ENCODE peak calls at places on chromosomes 16 and 17, in nine cellular contexts. One of them, this sample, is unnamed.

GRCh38 chr16:2282866-2283555 is 15.1 kb upstream of the RNPS1 start:
- DNase-seq in GM12878: no peak
- DNase-seq in ovary: no peak
- DNase-seq in small intestine: no peak
- DNase-seq in neural progenitor cell: no peak
- DNase-seq in MM.1S: no peak
- DNase-seq in left ventricle myocardium inferior: no peak
- DNase-seq in fibroblast of lung: no peak
- DNase-seq in heart left ventricle: no peak
- DNase-seq in this sample: no peak

GRCh38 chr17:63699638-63700527 is at the start of gene LIMD2:
- DNase-seq in GM12878: no peak
- DNase-seq in ovary: peak; percentile 47
- DNase-seq in small intestine: no peak
- DNase-seq in neural progenitor cell: peak; percentile 90
- DNase-seq in MM.1S: no peak
- DNase-seq in left ventricle myocardium inferior: peak; percentile 66
- DNase-seq in fibroblast of lung: peak; percentile 28
- DNase-seq in heart left ventricle: peak; percentile 70
- DNase-seq in this sample: peak; percentile 87

GRCh38 chr17:76135810-76136188 is 5.2 kb downstream of the FOXJ1 start:
- DNase-seq in GM12878: no peak
- DNase-seq in ovary: no peak
- DNase-seq in small intestine: no peak
- DNase-seq in neural progenitor cell: no peak
- DNase-seq in MM.1S: no peak
- DNase-seq in left ventricle myocardium inferior: no peak
- DNase-seq in fibroblast of lung: no peak
- DNase-seq in heart left ventricle: no peak
- DNase-seq in this sample: no peak

GRCh38 chr17:72683506-72684404 is 408.7 kb downstream of the SLC39A11 start:
- DNase-seq in GM12878: no peak
- DNase-seq in ovary: no peak
- DNase-seq in small intestine: peak; percentile 21
- DNase-seq in neural progenitor cell: no peak
- DNase-seq in MM.1S: no peak
- DNase-seq in left ventricle myocardium inferior: no peak
- DNase-seq in fibroblast of lung: peak; percentile 96
- DNase-seq in heart left ventricle: no peak
- DNase-seq in this sample: no peak

GRCh38 chr17:54307326-54307725 is 484.6 kb downstream of the KIF2B start:
- DNase-seq in GM12878: no peak
- DNase-seq in ovary: no peak
- DNase-seq in small intestine: no peak
- DNase-seq in neural progenitor cell: no peak
- DNase-seq in MM.1S: no peak
- DNase-seq in left ventricle myocardium inferior: no peak
- DNase-seq in fibroblast of lung: no peak
- DNase-seq in heart left ventricle: no peak
- DNase-seq in this sample: no peak

GRCh38 chr17:8387914-8388651 is 5.1 kb upstream of the RPL26 start:
- DNase-seq in GM12878: no peak
- DNase-seq in ovary: no peak
- DNase-seq in small intestine: no peak
- DNase-seq in neural progenitor cell: no peak
- DNase-seq in MM.1S: no peak
- DNase-seq in left ventricle myocardium inferior: no peak
- DNase-seq in fibroblast of lung: no peak
- DNase-seq in heart left ventricle: no peak
- DNase-seq in this sample: no peak

GRCh38 chr17:56599566-56599965 is 6.1 kb downstream of the NOG start:
- DNase-seq in GM12878: no peak
- DNase-seq in ovary: no peak
- DNase-seq in small intestine: no peak
- DNase-seq in neural progenitor cell: no peak
- DNase-seq in MM.1S: no peak
- DNase-seq in left ventricle myocardium inferior: no peak
- DNase-seq in fibroblast of lung: no peak
- DNase-seq in heart left ventricle: no peak
- DNase-seq in this sample: no peak

GRCh38 chr17:58373003-58373402 is 21.0 kb upstream of the SUPT4H1 start:
- DNase-seq in GM12878: no peak
- DNase-seq in ovary: no peak
- DNase-seq in small intestine: no peak
- DNase-seq in neural progenitor cell: no peak
- DNase-seq in MM.1S: no peak
- DNase-seq in left ventricle myocardium inferior: no peak
- DNase-seq in fibroblast of lung: no peak
- DNase-seq in heart left ventricle: no peak
- DNase-seq in this sample: no peak

GRCh38 chr17:13797863-13798262 is 196.1 kb upstream of the HS3ST3A1 start:
- DNase-seq in GM12878: no peak
- DNase-seq in ovary: no peak
- DNase-seq in small intestine: no peak
- DNase-seq in neural progenitor cell: no peak
- DNase-seq in MM.1S: no peak
- DNase-seq in left ventricle myocardium inferior: no peak
- DNase-seq in fibroblast of lung: no peak
- DNase-seq in heart left ventricle: no peak
- DNase-seq in this sample: no peak

GRCh38 chr16:57775661-57776469 is 26.4 kb downstream of the KIFC3 start:
- DNase-seq in GM12878: no peak
- DNase-seq in ovary: no peak
- DNase-seq in small intestine: peak; percentile 65
- DNase-seq in neural progenitor cell: peak; percentile 95
- DNase-seq in MM.1S: no peak
- DNase-seq in left ventricle myocardium inferior: no peak
- DNase-seq in fibroblast of lung: peak; percentile 42
- DNase-seq in heart left ventricle: no peak
- DNase-seq in this sample: no peak

GRCh38 chr17:67629963-67630320 is 87.8 kb upstream of the NOL11 start:
- DNase-seq in GM12878: no peak
- DNase-seq in ovary: no peak
- DNase-seq in small intestine: no peak
- DNase-seq in neural progenitor cell: peak; percentile 37
- DNase-seq in MM.1S: peak; percentile 20
- DNase-seq in left ventricle myocardium inferior: no peak
- DNase-seq in fibroblast of lung: peak; percentile 84
- DNase-seq in heart left ventricle: no peak
- DNase-seq in this sample: peak; percentile 69

GRCh38 chr16:88306411-88306810 is 76.3 kb upstream of the ZNF469 start:
- DNase-seq in GM12878: no peak
- DNase-seq in ovary: no peak
- DNase-seq in small intestine: no peak
- DNase-seq in neural progenitor cell: no peak
- DNase-seq in MM.1S: no peak
- DNase-seq in left ventricle myocardium inferior: peak; percentile 9
- DNase-seq in fibroblast of lung: no peak
- DNase-seq in heart left ventricle: no peak
- DNase-seq in this sample: no peak

GRCh38 chr16:84048871-84049270 is 6.3 kb upstream of the SLC38A8 start:
- DNase-seq in GM12878: no peak
- DNase-seq in ovary: no peak
- DNase-seq in small intestine: no peak
- DNase-seq in neural progenitor cell: no peak
- DNase-seq in MM.1S: no peak
- DNase-seq in left ventricle myocardium inferior: no peak
- DNase-seq in fibroblast of lung: no peak
- DNase-seq in heart left ventricle: no peak
- DNase-seq in this sample: no peak

GRCh38 chr16:7025616-7026190 is 306.9 kb upstream of the RBFOX1 start:
- DNase-seq in GM12878: no peak
- DNase-seq in ovary: no peak
- DNase-seq in small intestine: peak; percentile 62
- DNase-seq in neural progenitor cell: peak; percentile 91
- DNase-seq in MM.1S: peak; percentile 34
- DNase-seq in left ventricle myocardium inferior: peak; percentile 58
- DNase-seq in fibroblast of lung: no peak
- DNase-seq in heart left ventricle: peak; percentile 31
- DNase-seq in this sample: peak; percentile 85

GRCh38 chr16:73864868-73865267 is 431.7 kb upstream of the PSMD7 start:
- DNase-seq in GM12878: no peak
- DNase-seq in ovary: no peak
- DNase-seq in small intestine: no peak
- DNase-seq in neural progenitor cell: no peak
- DNase-seq in MM.1S: no peak
- DNase-seq in left ventricle myocardium inferior: no peak
- DNase-seq in fibroblast of lung: no peak
- DNase-seq in heart left ventricle: no peak
- DNase-seq in this sample: no peak

GRCh38 chr16:81458149-81458669 is 13.6 kb downstream of the CMIP start:
- DNase-seq in GM12878: no peak
- DNase-seq in ovary: no peak
- DNase-seq in small intestine: no peak
- DNase-seq in neural progenitor cell: no peak
- DNase-seq in MM.1S: no peak
- DNase-seq in left ventricle myocardium inferior: no peak
- DNase-seq in fibroblast of lung: no peak
- DNase-seq in heart left ventricle: no peak
- DNase-seq in this sample: no peak
- H3K4me3 ChIP-seq in GM12878: no peak overlapping the region
- H3K4me3 ChIP-seq in ovary: no peak overlapping the region
- H3K4me3 ChIP-seq in small intestine: no peak overlapping the region
- H3K4me3 ChIP-seq in neural progenitor cell: no peak overlapping the region
- H3K4me3 ChIP-seq in MM.1S: no peak overlapping the region
- H3K4me3 ChIP-seq in left ventricle myocardium inferior: no peak overlapping the region
- H3K4me3 ChIP-seq in fibroblast of lung: no peak overlapping the region
- H3K4me3 ChIP-seq in heart left ventricle: no peak overlapping the region
- H3K4me3 ChIP-seq in this sample: no peak overlapping the region

GRCh38 chr17:49018673-49019215 is 21.6 kb downstream of the IGF2BP1 start:
- DNase-seq in GM12878: no peak
- DNase-seq in ovary: no peak
- DNase-seq in small intestine: no peak
- DNase-seq in neural progenitor cell: peak; percentile 37
- DNase-seq in MM.1S: no peak
- DNase-seq in left ventricle myocardium inferior: no peak
- DNase-seq in fibroblast of lung: no peak
- DNase-seq in heart left ventricle: no peak
- DNase-seq in this sample: no peak

GRCh38 chr17:49018116-49018612 is 21.0 kb downstream of the IGF2BP1 start:
- DNase-seq in GM12878: no peak
- DNase-seq in ovary: no peak
- DNase-seq in small intestine: no peak
- DNase-seq in neural progenitor cell: no peak
- DNase-seq in MM.1S: no peak
- DNase-seq in left ventricle myocardium inferior: no peak
- DNase-seq in fibroblast of lung: no peak
- DNase-seq in heart left ventricle: no peak
- DNase-seq in this sample: no peak

GRCh38 chr17:49015179-49015923 is 18.2 kb downstream of the IGF2BP1 start:
- DNase-seq in GM12878: no peak
- DNase-seq in ovary: no peak
- DNase-seq in small intestine: no peak
- DNase-seq in neural progenitor cell: no peak
- DNase-seq in MM.1S: no peak
- DNase-seq in left ventricle myocardium inferior: no peak
- DNase-seq in fibroblast of lung: no peak
- DNase-seq in heart left ventricle: no peak
- DNase-seq in this sample: no peak

GRCh38 chr17:49015924-49016774 is 19.0 kb downstream of the IGF2BP1 start:
- DNase-seq in GM12878: no peak
- DNase-seq in ovary: no peak
- DNase-seq in small intestine: no peak
- DNase-seq in neural progenitor cell: no peak
- DNase-seq in MM.1S: no peak
- DNase-seq in left ventricle myocardium inferior: no peak
- DNase-seq in fibroblast of lung: peak; percentile 33
- DNase-seq in heart left ventricle: no peak
- DNase-seq in this sample: no peak

DNA sequence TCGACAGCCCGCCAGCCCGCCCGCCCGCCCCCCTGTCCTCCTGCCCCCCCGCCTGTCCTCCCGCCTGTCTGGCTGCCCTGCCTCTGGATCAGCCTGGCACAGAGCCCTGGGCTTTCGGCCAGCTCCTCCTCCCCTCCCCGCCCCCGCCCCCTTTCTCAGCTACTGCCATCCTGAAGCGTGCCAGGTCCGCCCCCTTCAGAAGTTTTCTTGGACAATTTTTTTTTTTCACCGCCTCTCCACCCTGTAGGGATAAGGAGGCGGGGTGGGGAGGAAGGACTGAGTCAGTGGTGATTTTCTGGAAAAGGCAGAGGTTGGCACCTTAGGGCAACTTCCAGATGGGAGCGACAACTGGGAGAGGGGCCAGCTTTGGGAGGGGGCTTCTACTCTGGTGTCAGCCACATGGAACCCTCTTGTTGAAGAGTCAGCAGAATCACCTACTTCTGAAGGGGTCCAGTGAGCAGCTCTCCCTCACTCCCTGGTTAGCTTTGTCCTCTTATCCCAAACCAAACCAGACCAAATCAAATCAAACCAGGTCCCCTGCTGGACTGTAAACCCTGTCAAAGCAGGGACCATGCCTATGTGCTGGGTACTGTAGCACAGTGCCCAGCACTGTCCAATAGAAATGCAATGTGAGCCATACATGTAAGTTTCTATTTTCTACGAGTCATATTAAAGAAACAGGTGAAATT is 19.7 kb downstream of the IGF2BP1 start:
- DNase-seq in GM12878: no peak
- DNase-seq in ovary: no peak
- DNase-seq in small intestine: peak; percentile 25
- DNase-seq in neural progenitor cell: no peak
- DNase-seq in MM.1S: no peak
- DNase-seq in left ventricle myocardium inferior: no peak
- DNase-seq in fibroblast of lung: peak; percentile 89
- DNase-seq in heart left ventricle: no peak
- DNase-seq in this sample: no peak
- H3K27me3 ChIP-seq in GM12878: no peaks in the 10 kb centered on the region
- H3K27me3 ChIP-seq in ovary: no peaks in the 10 kb centered on the region
- H3K27me3 ChIP-seq in small intestine: peaks cover 13% of the 10 kb centered on the region
- H3K27me3 ChIP-seq in neural progenitor cell: no peaks in the 10 kb centered on the region
- H3K27me3 ChIP-seq in MM.1S: peaks cover 78% of the 10 kb centered on the region
- H3K27me3 ChIP-seq in left ventricle myocardium inferior: peaks cover 100% of the 10 kb centered on the region
- H3K27me3 ChIP-seq in fibroblast of lung: peaks cover 34% of the 10 kb centered on the region
- H3K27me3 ChIP-seq in heart left ventricle: peaks cover 31% of the 10 kb centered on the region
- H3K27me3 ChIP-seq in this sample: no peaks in the 10 kb centered on the region

DNA sequence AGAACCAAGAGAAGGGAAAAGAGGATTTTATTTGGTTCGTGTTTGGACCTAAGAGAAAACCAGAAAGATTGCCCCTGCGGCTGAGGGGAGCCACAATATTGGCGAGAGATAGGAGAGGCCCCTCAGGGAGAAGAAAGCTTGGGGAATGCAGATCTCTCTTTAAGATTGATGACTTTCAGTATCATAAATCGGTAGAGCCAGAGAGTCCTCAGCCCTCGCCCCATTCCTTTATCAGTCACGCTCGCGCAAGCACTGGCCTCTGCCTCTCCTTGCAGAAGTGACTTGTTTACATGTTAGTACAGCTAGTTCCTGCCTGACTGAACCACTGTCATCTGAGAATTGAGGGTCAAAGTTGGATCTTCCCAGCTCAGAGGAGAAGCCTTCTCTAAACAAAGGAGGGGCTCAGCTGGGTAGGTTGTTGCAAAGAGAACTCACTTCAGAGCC is 21.5 kb upstream of the KRT19 start:
- DNase-seq in GM12878: no peak
- DNase-seq in ovary: no peak
- DNase-seq in small intestine: peak; percentile 91
- DNase-seq in neural progenitor cell: no peak
- DNase-seq in MM.1S: no peak
- DNase-seq in left ventricle myocardium inferior: no peak
- DNase-seq in fibroblast of lung: peak; percentile 81
- DNase-seq in heart left ventricle: no peak
- DNase-seq in this sample: no peak
- H3K4me3 ChIP-seq in GM12878: no peak overlapping the region
- H3K4me3 ChIP-seq in ovary: no peak overlapping the region
- H3K4me3 ChIP-seq in small intestine: no peak overlapping the region
- H3K4me3 ChIP-seq in neural progenitor cell: no peak overlapping the region
- H3K4me3 ChIP-seq in MM.1S: no peak overlapping the region
- H3K4me3 ChIP-seq in left ventricle myocardium inferior: no peak overlapping the region
- H3K4me3 ChIP-seq in fibroblast of lung: no peak overlapping the region
- H3K4me3 ChIP-seq in heart left ventricle: no peak overlapping the region
- H3K4me3 ChIP-seq in this sample: no peak overlapping the region

GRCh38 chr17:47792457-47792856 is 29.1 kb downstream of the OSBPL7 start:
- DNase-seq in GM12878: no peak
- DNase-seq in ovary: no peak
- DNase-seq in small intestine: no peak
- DNase-seq in neural progenitor cell: no peak
- DNase-seq in MM.1S: no peak
- DNase-seq in left ventricle myocardium inferior: no peak
- DNase-seq in fibroblast of lung: no peak
- DNase-seq in heart left ventricle: no peak
- DNase-seq in this sample: no peak
- H3K27me3 ChIP-seq in GM12878: peaks cover 7% of the 10 kb centered on the region
- H3K27me3 ChIP-seq in ovary: no peaks in the 10 kb centered on the region
- H3K27me3 ChIP-seq in small intestine: peaks cover 12% of the 10 kb centered on the region
- H3K27me3 ChIP-seq in neural progenitor cell: peaks cover 91% of the 10 kb centered on the region
- H3K27me3 ChIP-seq in MM.1S: peaks cover 75% of the 10 kb centered on the region
- H3K27me3 ChIP-seq in left ventricle myocardium inferior: peaks cover 96% of the 10 kb centered on the region
- H3K27me3 ChIP-seq in fibroblast of lung: peaks cover 27% of the 10 kb centered on the region
- H3K27me3 ChIP-seq in heart left ventricle: peaks cover 32% of the 10 kb centered on the region
- H3K27me3 ChIP-seq in this sample: no peaks in the 10 kb centered on the region

This sample was measured in Karpas-422.